ENCODE peak calls at places on chromosomes 12 and 14, in eight cellular contexts. One of them, this sample, is unnamed.

GRCh38 chr12:1465990-1466389 is 128.4 kb downstream of the FBXL14 start:
- DNase-seq in left ventricle myocardium inferior: no peak
- DNase-seq in HTR-8/SVneo: no peak
- DNase-seq in NCI-H1092 treated with DMSO at 0.1 percent for 48 hours: no peak
- DNase-seq in kidney epithelial cell: no peak
- DNase-seq in NCI-H187 treated with DMSO at 0.1 percent for 48 hours: no peak
- DNase-seq in hippocampal formation: no peak
- DNase-seq in Daoy: no peak
- DNase-seq in this sample: no peak

GRCh38 chr12:95997276-95997675 is 1.1 kb upstream of the HAL start:
- DNase-seq in left ventricle myocardium inferior: no peak
- DNase-seq in HTR-8/SVneo: no peak
- DNase-seq in NCI-H1092 treated with DMSO at 0.1 percent for 48 hours: no peak
- DNase-seq in kidney epithelial cell: no peak
- DNase-seq in NCI-H187 treated with DMSO at 0.1 percent for 48 hours: no peak
- DNase-seq in hippocampal formation: no peak
- DNase-seq in Daoy: no peak
- DNase-seq in this sample: no peak

GRCh38 chr12:64900540-64900939 is 76.1 kb downstream of the TBC1D30 start:
- DNase-seq in left ventricle myocardium inferior: no peak
- DNase-seq in HTR-8/SVneo: no peak
- DNase-seq in NCI-H1092 treated with DMSO at 0.1 percent for 48 hours: no peak
- DNase-seq in kidney epithelial cell: no peak
- DNase-seq in NCI-H187 treated with DMSO at 0.1 percent for 48 hours: no peak
- DNase-seq in hippocampal formation: no peak
- DNase-seq in Daoy: peak; percentile 19
- DNase-seq in this sample: no peak

GRCh38 chr12:522692-523378 is 63.1 kb downstream of the B4GALNT3 start:
- DNase-seq in left ventricle myocardium inferior: no peak
- DNase-seq in HTR-8/SVneo: no peak
- DNase-seq in NCI-H1092 treated with DMSO at 0.1 percent for 48 hours: no peak
- DNase-seq in kidney epithelial cell: no peak
- DNase-seq in NCI-H187 treated with DMSO at 0.1 percent for 48 hours: no peak
- DNase-seq in hippocampal formation: no peak
- DNase-seq in Daoy: no peak
- DNase-seq in this sample: no peak

GRCh38 chr14:20167091-20167490 is 23.6 kb upstream of the OR11G2 start:
- DNase-seq in left ventricle myocardium inferior: no peak
- DNase-seq in HTR-8/SVneo: no peak
- DNase-seq in NCI-H1092 treated with DMSO at 0.1 percent for 48 hours: no peak
- DNase-seq in kidney epithelial cell: no peak
- DNase-seq in NCI-H187 treated with DMSO at 0.1 percent for 48 hours: no peak
- DNase-seq in hippocampal formation: no peak
- DNase-seq in Daoy: no peak
- DNase-seq in this sample: no peak

GRCh38 chr12:13154027-13154538 is 42.4 kb upstream of the EMP1 start:
- DNase-seq in left ventricle myocardium inferior: no peak
- DNase-seq in HTR-8/SVneo: no peak
- DNase-seq in NCI-H1092 treated with DMSO at 0.1 percent for 48 hours: no peak
- DNase-seq in kidney epithelial cell: no peak
- DNase-seq in NCI-H187 treated with DMSO at 0.1 percent for 48 hours: no peak
- DNase-seq in hippocampal formation: no peak
- DNase-seq in Daoy: no peak
- DNase-seq in this sample: no peak

GRCh38 chr12:21813751-21814150 is 39.2 kb upstream of the KCNJ8 start:
- DNase-seq in left ventricle myocardium inferior: no peak
- DNase-seq in HTR-8/SVneo: no peak
- DNase-seq in NCI-H1092 treated with DMSO at 0.1 percent for 48 hours: no peak
- DNase-seq in kidney epithelial cell: no peak
- DNase-seq in NCI-H187 treated with DMSO at 0.1 percent for 48 hours: no peak
- DNase-seq in hippocampal formation: no peak
- DNase-seq in Daoy: no peak
- DNase-seq in this sample: no peak

GRCh38 chr14:77041837-77042557 is 13.5 kb upstream of the IRF2BPL start:
- DNase-seq in left ventricle myocardium inferior: peak; percentile 63
- DNase-seq in HTR-8/SVneo: no peak
- DNase-seq in NCI-H1092 treated with DMSO at 0.1 percent for 48 hours: peak; percentile 76
- DNase-seq in kidney epithelial cell: no peak
- DNase-seq in NCI-H187 treated with DMSO at 0.1 percent for 48 hours: no peak
- DNase-seq in hippocampal formation: peak; percentile 50
- DNase-seq in Daoy: peak; percentile 87
- DNase-seq in this sample: no peak

GRCh38 chr12:84361651-84362551 is 550.7 kb downstream of the SLC6A15 start:
- DNase-seq in left ventricle myocardium inferior: no peak
- DNase-seq in HTR-8/SVneo: no peak
- DNase-seq in NCI-H1092 treated with DMSO at 0.1 percent for 48 hours: no peak
- DNase-seq in kidney epithelial cell: no peak
- DNase-seq in NCI-H187 treated with DMSO at 0.1 percent for 48 hours: no peak
- DNase-seq in hippocampal formation: no peak
- DNase-seq in Daoy: no peak
- DNase-seq in this sample: peak; percentile 45

GRCh38 chr14:56632192-56632591 is 52.6 kb downstream of the TMEM260 start:
- DNase-seq in left ventricle myocardium inferior: no peak
- DNase-seq in HTR-8/SVneo: no peak
- DNase-seq in NCI-H1092 treated with DMSO at 0.1 percent for 48 hours: no peak
- DNase-seq in kidney epithelial cell: no peak
- DNase-seq in NCI-H187 treated with DMSO at 0.1 percent for 48 hours: no peak
- DNase-seq in hippocampal formation: peak; percentile 4
- DNase-seq in Daoy: no peak
- DNase-seq in this sample: no peak

GRCh38 chr12:11565752-11566151 is 83.7 kb upstream of the ETV6 start:
- DNase-seq in left ventricle myocardium inferior: no peak
- DNase-seq in HTR-8/SVneo: no peak
- DNase-seq in NCI-H1092 treated with DMSO at 0.1 percent for 48 hours: no peak
- DNase-seq in kidney epithelial cell: no peak
- DNase-seq in NCI-H187 treated with DMSO at 0.1 percent for 48 hours: no peak
- DNase-seq in hippocampal formation: no peak
- DNase-seq in Daoy: no peak
- DNase-seq in this sample: no peak